ENCODE peak calls at places on chromosomes 13 and 19, in eight cellular contexts. L, C, W, Z, F, J, I and A are unnamed samples.

GRCh38 chr19:41064974-41065569 is 23.2 kb upstream of the CYP2A13 start:
- DNase-seq in Z (no peak), F (no peak), J (peak; percentile 48), W (peak; percentile 32), L (peak; percentile 69), I (no peak), C (peak; percentile 61), A (no peak)

GRCh38 chr19:41849067-41849466 is 4.2 kb downstream of the DMRTC2 start:
- DNase-seq in F (no peak), L (no peak), I (no peak), W (no peak), J (no peak), Z (no peak), C (no peak), A (no peak)

GRCh38 chr19:37970699-37971098 is 63.7 kb downstream of the SIPA1L3 start:
- DNase-seq in F (no peak), L (no peak), C (no peak), J (no peak), I (no peak), W (no peak), Z (no peak), A (no peak)

GRCh38 chr19:16404396-16404795 is 67.4 kb downstream of the EPS15L1 start:
- DNase-seq in F (no peak), C (no peak), L (no peak), Z (no peak), J (no peak), W (no peak), I (no peak), A (no peak)

GRCh38 chr13:64928704-64929499 is 2301.2 kb downstream of the PCDH9 start:
- DNase-seq in W (peak; percentile 77), F (no peak), C (peak; percentile 42), Z (no peak), I (no peak), J (no peak), L (no peak), A (no peak)

GRCh38 chr19:30593358-30593757 is 221.2 kb downstream of the ZNF536 start:
- DNase-seq in L (no peak), I (no peak), Z (no peak), J (no peak), C (no peak), W (no peak), F (peak; percentile 31), A (no peak)

GRCh38 chr13:43782686-43783085 is 4.1 kb downstream of the ENOX1 start:
- DNase-seq in C (no peak), J (no peak), Z (no peak), F (no peak), W (no peak), L (no peak), I (no peak), A (no peak)

GRCh38 chr13:113579686-113580085 is 4.9 kb upstream of the TFDP1 start:
- DNase-seq in L (no peak), I (no peak), F (peak; percentile 24), Z (no peak), W (no peak), J (no peak), C (no peak), A (no peak)

GRCh38 chr13:30408319-30409101 is 13.8 kb upstream of the UBE2L5 start:
- DNase-seq in J (peak; percentile 88), F (peak; percentile 97), Z (peak; percentile 86), W (peak; percentile 94), I (no peak), C (no peak), L (peak; percentile 69), A (peak; percentile 97)

GRCh38 chr19:51387924-51388389 is at the start of gene LIM2:
- DNase-seq in Z (peak; percentile 59), J (no peak), I (no peak), L (no peak), F (no peak), W (no peak), C (no peak), A (no peak)

GRCh38 chr19:49148784-49149651 is 6.2 kb downstream of the HRC start:
- DNase-seq in Z (peak; percentile 86), I (no peak), L (peak; percentile 98), J (peak; percentile 99), F (peak; percentile 100), W (peak; percentile 91), C (peak; percentile 88), A (peak; percentile 71)

GRCh38 chr13:82165396-82166174 is 1716.7 kb downstream of the SLITRK1 start:
- DNase-seq in L (no peak), J (no peak), I (no peak), C (no peak), F (no peak), Z (no peak), W (no peak), A (no peak)

GRCh38 chr13:79811170-79811569 is 330.2 kb downstream of the NDFIP2 start:
- DNase-seq in Z (no peak), L (no peak), W (no peak), I (no peak), F (no peak), C (no peak), J (no peak), A (no peak)

GRCh38 chr13:27172495-27172842 is 858 bp upstream of the USP12 start:
- DNase-seq in C (no peak), F (no peak), W (no peak), I (no peak), J (peak; percentile 40), L (no peak), Z (no peak), A (peak; percentile 87)

GRCh38 chr19:29714371-29714952 is 599 bp downstream of the C19orf12 start:
- DNase-seq in J (peak; percentile 10), F (no peak), L (peak; percentile 48), W (no peak), I (no peak), Z (no peak), C (no peak), A (peak; percentile 13)

GRCh38 chr19:40283414-40284250 is 1.5 kb downstream of the AKT2 start:
- DNase-seq in Z (peak; percentile 58), F (no peak), I (no peak), W (peak; percentile 8), C (no peak), L (no peak), J (no peak), A (no peak)

GRCh38 chr19:53037101-53038097 is 7.1 kb upstream of the ERVV-2 start:
- DNase-seq in W (peak; percentile 42), Z (no peak), C (no peak), L (no peak), F (peak; percentile 58), J (peak; percentile 42), I (no peak), A (no peak)

GRCh38 chr19:33426621-33427475 is 53.3 kb downstream of the CEBPG start:
- DNase-seq in Z (no peak), L (no peak), I (no peak), C (no peak), F (no peak), J (no peak), W (no peak), A (no peak)

GRCh38 chr13:22024381-22024994 is 353.6 kb downstream of the FGF9 start:
- DNase-seq in W (no peak), J (no peak), I (no peak), C (no peak), F (no peak), Z (no peak), L (no peak), A (no peak)

GRCh38 chr13:37488682-37489081 is 109.9 kb downstream of the POSTN start:
- DNase-seq in F (no peak), I (no peak), L (no peak), W (no peak), C (no peak), J (no peak), Z (no peak), A (no peak)
- TF ChIP-seq MAX in F (no peak), I (no peak), L (no peak), W (no peak), C (no peak), J (no peak), Z (no peak), A (no peak)

GRCh38 chr13:41458187-41458938 is 1.0 kb downstream of the RGCC start:
- DNase-seq in C (no peak), L (no peak), I (no peak), W (peak; percentile 52), J (peak; percentile 70), Z (no peak), F (peak; percentile 63), A (peak; percentile 53)

GRCh38 chr13:41457589-41458186 is 338 bp downstream of the RGCC start:
- DNase-seq in Z (no peak), I (no peak), J (peak; percentile 23), L (no peak), C (no peak), W (no peak), F (peak; percentile 62), A (peak; percentile 39)

GRCh38 chr13:41455725-41456419 is 1.5 kb upstream of the RGCC start:
- DNase-seq in I (no peak), L (no peak), J (no peak), F (no peak), Z (no peak), W (no peak), C (no peak), A (no peak)

GRCh38 chr13:41458939-41459753 is 1.8 kb downstream of the RGCC start:
- DNase-seq in I (no peak), C (peak; percentile 28), L (peak; percentile 29), J (peak; percentile 68), W (peak; percentile 63), Z (peak; percentile 30), F (peak; percentile 59), A (peak; percentile 83)

GRCh38 chr13:41456768-41457588 is at the start of gene RGCC:
- DNase-seq in J (peak; percentile 72), C (peak; percentile 10), F (peak; percentile 81), L (peak; percentile 36), Z (peak; percentile 30), W (peak; percentile 74), I (no peak), A (peak; percentile 78)
- TF ChIP-seq POLR2A in J (no peak), C (no peak), F (no peak), L (peak; percentile 24), Z (no peak), W (peak; percentile 87), I (no peak), A (no peak)

GRCh38 chr19:3879656-3880055 is 829 bp upstream of the ATCAY start:
- DNase-seq in J (peak; percentile 34), C (no peak), W (no peak), I (no peak), Z (no peak), L (no peak), F (peak; percentile 64), A (no peak)
- TF ChIP-seq MAX in J (no peak), C (no peak), W (no peak), I (no peak), Z (no peak), L (no peak), F (no peak), A (no peak)

DNA sequence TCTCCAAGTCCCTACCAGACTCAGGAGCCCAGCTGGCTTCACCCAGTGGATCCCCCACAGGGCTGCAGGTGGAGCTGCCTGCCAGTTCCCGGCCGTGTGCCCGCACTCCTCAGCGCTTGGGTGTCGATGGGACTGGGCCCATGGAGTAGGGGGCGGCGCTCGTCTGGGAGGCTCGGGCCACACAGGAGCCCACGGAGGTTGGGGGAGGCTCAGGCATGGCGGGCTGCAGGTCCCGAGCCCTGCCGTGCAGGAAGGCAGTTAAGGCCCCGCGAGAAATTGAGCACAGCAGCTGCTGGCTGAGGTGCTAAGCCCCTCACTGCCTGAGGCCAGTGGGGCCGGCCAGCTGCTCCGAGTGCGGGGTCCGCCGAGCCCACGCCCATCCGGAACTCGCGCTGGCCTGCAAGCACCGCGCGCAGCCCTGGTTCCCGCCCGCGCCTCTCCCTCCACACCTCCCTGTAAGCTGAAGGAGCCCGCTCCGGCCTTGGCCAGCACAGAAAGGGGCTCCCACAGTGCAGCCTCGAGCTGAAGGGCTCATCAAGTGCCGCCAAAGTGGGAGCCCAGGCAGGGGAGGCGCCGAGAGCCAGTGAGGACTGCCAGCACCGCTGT is 1771.1 kb downstream of the OLFM4 start:
- DNase-seq in J (no peak), Z (no peak), C (no peak), W (no peak), L (no peak), I (no peak), F (no peak), A (no peak)
- TF ChIP-seq POLR2A in J (no peak), Z (no peak), C (no peak), W (no peak), L (no peak), I (no peak), F (no peak), A (no peak)